ENCODE peak calls at places on chromosomes 7 and 10, in six cellular contexts. One of them, this sample, is unnamed.

GRCh38 chr7:116772423-116772852 is 89.9 kb upstream of the CAPZA2 start:
- DNase-seq in brain microvascular endothelial cell: no peak
- DNase-seq in stimulated activated CD4-positive, alpha-beta T cell treated with anti-CD3 and anti-CD28 coated beads, Interleukin-12 subunit alpha, Interleukin-12 subunit beta, amount 100 ng/mL, for 4 hours: no peak
- DNase-seq in HFF-Myc: peak
- DNase-seq in HTR-8/SVneo: no peak
- DNase-seq in anterior cingulate cortex: no peak
- DNase-seq in this sample: no peak

GRCh38 chr10:96512997-96513685 is 585 bp downstream of the TLL2 start:
- DNase-seq in brain microvascular endothelial cell: no peak
- DNase-seq in stimulated activated CD4-positive, alpha-beta T cell treated with anti-CD3 and anti-CD28 coated beads, Interleukin-12 subunit alpha, Interleukin-12 subunit beta, amount 100 ng/mL, for 4 hours: peak
- DNase-seq in HFF-Myc: no peak
- DNase-seq in HTR-8/SVneo: no peak
- DNase-seq in anterior cingulate cortex: no peak
- DNase-seq in this sample: no peak

GRCh38 chr7:134935701-134936100 is 50.6 kb upstream of the AGBL3 start:
- DNase-seq in brain microvascular endothelial cell: no peak
- DNase-seq in stimulated activated CD4-positive, alpha-beta T cell treated with anti-CD3 and anti-CD28 coated beads, Interleukin-12 subunit alpha, Interleukin-12 subunit beta, amount 100 ng/mL, for 4 hours: no peak
- DNase-seq in HFF-Myc: no peak
- DNase-seq in HTR-8/SVneo: no peak
- DNase-seq in anterior cingulate cortex: no peak
- DNase-seq in this sample: no peak

GRCh38 chr7:23076774-23077173 is 28.8 kb upstream of the KLHL7 start:
- DNase-seq in brain microvascular endothelial cell: no peak
- DNase-seq in stimulated activated CD4-positive, alpha-beta T cell treated with anti-CD3 and anti-CD28 coated beads, Interleukin-12 subunit alpha, Interleukin-12 subunit beta, amount 100 ng/mL, for 4 hours: no peak
- DNase-seq in HFF-Myc: no peak
- DNase-seq in HTR-8/SVneo: no peak
- DNase-seq in anterior cingulate cortex: no peak
- DNase-seq in this sample: no peak

GRCh38 chr10:101558206-101558605 is 29.9 kb downstream of the POLL start:
- DNase-seq in brain microvascular endothelial cell: no peak
- DNase-seq in stimulated activated CD4-positive, alpha-beta T cell treated with anti-CD3 and anti-CD28 coated beads, Interleukin-12 subunit alpha, Interleukin-12 subunit beta, amount 100 ng/mL, for 4 hours: no peak
- DNase-seq in HFF-Myc: peak
- DNase-seq in HTR-8/SVneo: peak
- DNase-seq in anterior cingulate cortex: no peak
- DNase-seq in this sample: peak

GRCh38 chr7:108146070-108146842 is 16.1 kb upstream of the LAMB4 start:
- DNase-seq in brain microvascular endothelial cell: peak
- DNase-seq in stimulated activated CD4-positive, alpha-beta T cell treated with anti-CD3 and anti-CD28 coated beads, Interleukin-12 subunit alpha, Interleukin-12 subunit beta, amount 100 ng/mL, for 4 hours: peak
- DNase-seq in HFF-Myc: peak
- DNase-seq in HTR-8/SVneo: peak
- DNase-seq in anterior cingulate cortex: peak
- DNase-seq in this sample: no peak

GRCh38 chr7:43649755-43650274 is 66.9 kb downstream of the STK17A start:
- DNase-seq in brain microvascular endothelial cell: no peak
- DNase-seq in stimulated activated CD4-positive, alpha-beta T cell treated with anti-CD3 and anti-CD28 coated beads, Interleukin-12 subunit alpha, Interleukin-12 subunit beta, amount 100 ng/mL, for 4 hours: no peak
- DNase-seq in HFF-Myc: no peak
- DNase-seq in HTR-8/SVneo: no peak
- DNase-seq in anterior cingulate cortex: no peak
- DNase-seq in this sample: no peak

GRCh38 chr10:108052981-108053380 is 888.5 kb upstream of the SORCS1 start:
- DNase-seq in brain microvascular endothelial cell: no peak
- DNase-seq in stimulated activated CD4-positive, alpha-beta T cell treated with anti-CD3 and anti-CD28 coated beads, Interleukin-12 subunit alpha, Interleukin-12 subunit beta, amount 100 ng/mL, for 4 hours: no peak
- DNase-seq in HFF-Myc: no peak
- DNase-seq in HTR-8/SVneo: no peak
- DNase-seq in anterior cingulate cortex: no peak
- DNase-seq in this sample: no peak

GRCh38 chr10:114751856-114752255 is 69.7 kb upstream of the FHIP2A start:
- DNase-seq in brain microvascular endothelial cell: no peak
- DNase-seq in stimulated activated CD4-positive, alpha-beta T cell treated with anti-CD3 and anti-CD28 coated beads, Interleukin-12 subunit alpha, Interleukin-12 subunit beta, amount 100 ng/mL, for 4 hours: no peak
- DNase-seq in HFF-Myc: no peak
- DNase-seq in HTR-8/SVneo: no peak
- DNase-seq in anterior cingulate cortex: no peak
- DNase-seq in this sample: no peak

GRCh38 chr10:72175166-72175565 is 40.6 kb upstream of the ANAPC16 start:
- DNase-seq in brain microvascular endothelial cell: peak
- DNase-seq in stimulated activated CD4-positive, alpha-beta T cell treated with anti-CD3 and anti-CD28 coated beads, Interleukin-12 subunit alpha, Interleukin-12 subunit beta, amount 100 ng/mL, for 4 hours: no peak
- DNase-seq in HFF-Myc: peak
- DNase-seq in HTR-8/SVneo: no peak
- DNase-seq in anterior cingulate cortex: no peak
- DNase-seq in this sample: no peak

This sample was measured in vagina.